ENCODE peak calls at places on chromosomes 2 and 18, in five cellular contexts. C is T-helper 2 cell, I is skeletal muscle cell, E is activated T-cell treated with anti-CD3 and anti-CD28 coated beads for 1 hour, A is thyroid gland. M is an unnamed sample.

GRCh38 chr2:73117441-73117840 is 4.7 kb upstream of the RAB11FIP5 start:
- DNase-seq in C (no peak), I (no peak), E (no peak), A (no peak), M (no peak)

GRCh38 chr2:205139822-205140612 is 542.3 kb upstream of the NRP2 start:
- DNase-seq in C (no peak), I (no peak), E (no peak), A (peak; percentile 8), M (no peak)

GRCh38 chr2:20196053-20196880 is 28.7 kb downstream of the SDC1 start:
- DNase-seq in C (no peak), I (no peak), E (no peak), A (peak; percentile 81), M (no peak)

GRCh38 chr18:78717766-78718150 is 261.9 kb upstream of the SALL3 start:
- DNase-seq in C (no peak), I (no peak), E (no peak), A (no peak), M (no peak)

GRCh38 chr2:130870161-130870485 is 33.4 kb downstream of the ARHGEF4 start:
- DNase-seq in C (no peak), I (no peak), E (no peak), A (no peak), M (no peak)

GRCh38 chr2:71786291-71787107 is 333.1 kb downstream of the DYSF start:
- DNase-seq in C (no peak), I (no peak), E (no peak), A (no peak), M (no peak)

GRCh38 chr2:237486819-237487448 is at the start of gene MLPH:
- DNase-seq in C (no peak), I (no peak), E (no peak), A (peak; percentile 79), M (no peak)

GRCh38 chr18:12046751-12047335 is 46.8 kb upstream of the ANKRD62 start:
- DNase-seq in C (no peak), I (no peak), E (no peak), A (no peak), M (no peak)

GRCh38 chr2:176398783-176399182 is 129.5 kb downstream of the MTX2 start:
- DNase-seq in C (no peak), I (peak; percentile 32), E (no peak), A (no peak), M (no peak)

GRCh38 chr2:70009776-70010175 is 48.3 kb upstream of the ASPRV1 start:
- DNase-seq in C (no peak), I (no peak), E (no peak), A (no peak), M (no peak)

GRCh38 chr2:52805901-52806410 is 961.6 kb upstream of the CHAC2 start:
- DNase-seq in C (no peak), I (no peak), E (no peak), A (no peak), M (no peak)

GRCh38 chr2:29841386-29842004 is 79.9 kb downstream of the ALK start:
- DNase-seq in C (no peak), I (no peak), E (no peak), A (peak; percentile 22), M (peak; percentile 13)

GRCh38 chr2:4869154-4869553 is 823.0 kb upstream of the SOX11 start:
- DNase-seq in C (no peak), I (no peak), E (no peak), A (no peak), M (no peak)

GRCh38 chr18:38693085-38693484 is 1127.5 kb upstream of the CELF4 start:
- DNase-seq in C (no peak), I (no peak), E (no peak), A (no peak), M (no peak)

GRCh38 chr2:165274698-165275097 is 35.5 kb downstream of the SCN2A start:
- DNase-seq in C (no peak), I (no peak), E (no peak), A (peak; percentile 35), M (no peak)

GRCh38 chr2:163044116-163044515 is 205.5 kb upstream of the KCNH7 start:
- DNase-seq in C (no peak), I (no peak), E (no peak), A (no peak), M (no peak)

GRCh38 chr2:67268806-67269205 is 128.3 kb upstream of the ETAA1 start:
- DNase-seq in C (no peak), I (peak; percentile 26), E (no peak), A (no peak), M (no peak)

GRCh38 chr18:77597726-77598125 is 348.1 kb downstream of the GALR1 start:
- DNase-seq in C (no peak), I (no peak), E (no peak), A (no peak), M (no peak)

GRCh38 chr18:76246579-76246978 is 248.5 kb downstream of the ZNF516 start:
- DNase-seq in C (no peak), I (no peak), E (no peak), A (no peak), M (no peak)

GRCh38 chr2:60710707-60711106 is 45.4 kb upstream of the PAPOLG start:
- DNase-seq in C (no peak), I (no peak), E (no peak), A (peak; percentile 5), M (no peak)

GRCh38 chr18:76445275-76445674 is 49.8 kb downstream of the ZNF516 start:
- DNase-seq in C (no peak), I (peak; percentile 62), E (no peak), A (no peak), M (no peak)

GRCh38 chr2:228699400-228699799 is 517.9 kb upstream of the SPHKAP start:
- DNase-seq in C (no peak), I (no peak), E (no peak), A (no peak), M (no peak)

GRCh38 chr2:235027558-235028214 is 75.9 kb downstream of the SH3BP4 start:
- DNase-seq in C (no peak), I (no peak), E (no peak), A (no peak), M (no peak)

GRCh38 chr2:234763051-234763909 is 188.5 kb upstream of the SH3BP4 start:
- DNase-seq in C (no peak), I (no peak), E (no peak), A (no peak), M (no peak)

GRCh38 chr2:421406-421805 is 133.5 kb upstream of the ALKAL2 start:
- DNase-seq in C (no peak), I (no peak), E (no peak), A (no peak), M (no peak)

GRCh38 chr2:233129351-233129978 is 69.3 kb downstream of the INPP5D start:
- DNase-seq in C (no peak), I (no peak), E (no peak), A (no peak), M (no peak)

GRCh38 chr2:157497603-157498314 is 53.9 kb upstream of the CYTIP start:
- DNase-seq in C (no peak), I (no peak), E (no peak), A (no peak), M (peak; percentile 3)

GRCh38 chr2:150487537-150488429 is at the start of gene RND3:
- DNase-seq in C (no peak), I (peak; percentile 96), E (peak; percentile 2), A (peak; percentile 95), M (no peak)

GRCh38 chr2:159209341-159210306 is 76.9 kb downstream of the WDSUB1 start:
- DNase-seq in C (no peak), I (no peak), E (peak; percentile 18), A (peak; percentile 89), M (peak; percentile 47)

GRCh38 chr2:242031481-242032019 is 162.0 kb downstream of the RTP5 start:
- DNase-seq in C (peak; percentile 24), I (peak; percentile 49), E (peak; percentile 48), A (no peak), M (peak; percentile 43)

GRCh38 chr2:71000780-71001591 is 6.3 kb upstream of the TEX261 start:
- DNase-seq in C (peak; percentile 72), I (no peak), E (peak; percentile 72), A (peak; percentile 63), M (peak; percentile 75)

GRCh38 chr18:69217271-69217670 is 183.4 kb upstream of the DOK6 start:
- DNase-seq in C (no peak), I (no peak), E (no peak), A (no peak), M (no peak)

M was measured in effector memory CD8-positive, alpha-beta T cell.